ENCODE peak calls at places on chromosomes 11 and 22, in ten cellular contexts. B, S, Q, O, W, I, T, H, R and M are unnamed samples.

GRCh38 chr22:32474635-32475427 is at the start of gene FBXO7:
- DNase-seq in R (peak), I (peak), Q (peak), H (peak), T (peak), S (peak), B (peak), W (peak), O (peak), M (peak)

GRCh38 chr11:9653871-9654270 is 10.0 kb upstream of the SWAP70 start:
- DNase-seq in I (no peak), H (no peak), Q (peak), R (no peak), T (no peak), O (no peak), B (no peak), S (no peak), W (no peak), M (no peak)

GRCh38 chr11:111925953-111926352 is 7.2 kb downstream of the C11orf52 start:
- DNase-seq in R (no peak), O (no peak), S (peak), Q (no peak), W (no peak), H (no peak), T (peak), I (no peak), B (no peak), M (no peak)

GRCh38 chr11:78166832-78167469 is 21.5 kb downstream of the KCTD21 start:
- DNase-seq in T (no peak), R (no peak), Q (no peak), I (no peak), H (no peak), O (no peak), W (no peak), S (no peak), B (no peak), M (no peak)

GRCh38 chr11:77127969-77128691 is at the start of gene MYO7A:
- DNase-seq in T (peak), R (peak), H (no peak), S (no peak), B (no peak), Q (peak), O (peak), I (peak), W (peak), M (no peak)

GRCh38 chr22:27764722-27765236 is 36.8 kb downstream of the MN1 start:
- DNase-seq in R (no peak), S (no peak), O (no peak), I (no peak), B (no peak), H (no peak), W (no peak), Q (no peak), T (no peak), M (no peak)

GRCh38 chr11:33735426-33736147 is 636 bp downstream of the CD59 start:
- DNase-seq in B (peak), T (peak), Q (peak), H (no peak), W (no peak), R (peak), S (peak), O (peak), I (no peak), M (no peak)

GRCh38 chr11:65417221-65417701 is 5.3 kb upstream of the NEAT1 start:
- DNase-seq in S (peak), R (no peak), W (no peak), H (no peak), T (peak), Q (peak), O (peak), I (no peak), B (peak), M (no peak)

GRCh38 chr11:61917043-61917356 is 366 bp downstream of the RAB3IL1 start:
- DNase-seq in S (no peak), H (no peak), O (no peak), W (no peak), R (no peak), T (no peak), B (no peak), I (no peak), Q (no peak), M (no peak)

GRCh38 chr22:48554893-48555552 is 1272.7 kb downstream of the BRD1 start:
- DNase-seq in Q (no peak), W (no peak), T (peak), O (no peak), I (no peak), B (no peak), H (no peak), R (no peak), S (no peak), M (no peak)

DNA sequence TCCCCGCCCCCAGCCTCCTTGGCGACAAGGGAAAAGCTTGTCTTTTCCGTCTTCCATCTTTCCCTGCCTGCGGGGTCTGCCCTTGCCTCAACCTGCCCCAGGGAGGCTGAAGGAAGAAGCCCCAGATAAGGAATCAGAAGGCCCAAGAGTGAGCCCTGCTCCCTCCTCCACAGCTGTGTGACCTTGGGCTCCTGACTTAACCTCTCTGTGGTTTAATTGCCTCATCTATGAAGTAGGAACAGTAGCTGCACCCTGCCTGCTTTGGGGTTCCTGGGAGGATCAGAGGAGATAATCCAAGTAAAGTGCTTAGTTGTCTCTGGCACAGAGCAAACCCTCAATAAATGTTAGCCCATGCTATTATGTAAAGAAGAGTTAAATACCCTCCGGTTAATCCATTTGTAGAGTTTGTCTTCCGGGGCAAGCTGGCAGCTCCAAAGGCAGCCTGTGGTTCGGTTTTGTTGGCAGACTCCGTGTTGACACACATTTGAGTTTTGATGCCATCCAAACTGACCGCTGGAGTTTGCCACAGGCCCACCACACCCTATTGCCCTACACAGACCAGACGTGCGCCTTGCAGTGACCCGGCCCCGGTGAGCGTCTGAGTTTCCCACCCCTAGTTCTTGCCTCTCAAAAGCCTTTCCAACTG is 25.3 kb downstream of the ELFN2 start:
- DNase-seq in S (no peak), O (no peak), I (no peak), H (no peak), W (no peak), T (no peak), Q (no peak), R (no peak), B (no peak), M (no peak)
- H3K4me3 ChIP-seq in S (no peak), O (no peak), I (no peak), H (no peak), W (no peak), T (no peak), Q (no peak), R (no peak), B (no peak), M (no peak)

GRCh38 chr11:12733091-12733490 is 58.9 kb downstream of the TEAD1 start:
- DNase-seq in W (no peak), R (no peak), H (no peak), T (no peak), Q (peak), B (no peak), O (no peak), S (no peak), I (no peak), M (no peak)
- H3K4me3 ChIP-seq in W (no peak), R (no peak), H (no peak), T (no peak), Q (no peak), B (no peak), O (no peak), S (no peak), I (no peak), M (no peak)

GRCh38 chr11:68891356-68891948 is 12.2 kb downstream of the MRPL21 start:
- DNase-seq in I (no peak), R (no peak), T (no peak), Q (no peak), W (no peak), H (no peak), S (peak), B (no peak), O (no peak), M (no peak)

GRCh38 chr11:68892576-68892975 is 11.1 kb downstream of the MRPL21 start:
- DNase-seq in O (no peak), S (peak), R (no peak), B (no peak), I (no peak), W (no peak), T (no peak), H (no peak), Q (no peak), M (no peak)

GRCh38 chr11:68893282-68893681 is 10.3 kb downstream of the MRPL21 start:
- DNase-seq in O (no peak), W (no peak), Q (peak), H (no peak), T (no peak), R (no peak), I (no peak), B (no peak), S (no peak), M (no peak)

GRCh38 chr11:68890490-68891231 is 13.0 kb downstream of the MRPL21 start:
- DNase-seq in W (peak), T (peak), I (peak), B (no peak), R (peak), H (peak), S (peak), O (peak), Q (no peak), M (peak)

DNA sequence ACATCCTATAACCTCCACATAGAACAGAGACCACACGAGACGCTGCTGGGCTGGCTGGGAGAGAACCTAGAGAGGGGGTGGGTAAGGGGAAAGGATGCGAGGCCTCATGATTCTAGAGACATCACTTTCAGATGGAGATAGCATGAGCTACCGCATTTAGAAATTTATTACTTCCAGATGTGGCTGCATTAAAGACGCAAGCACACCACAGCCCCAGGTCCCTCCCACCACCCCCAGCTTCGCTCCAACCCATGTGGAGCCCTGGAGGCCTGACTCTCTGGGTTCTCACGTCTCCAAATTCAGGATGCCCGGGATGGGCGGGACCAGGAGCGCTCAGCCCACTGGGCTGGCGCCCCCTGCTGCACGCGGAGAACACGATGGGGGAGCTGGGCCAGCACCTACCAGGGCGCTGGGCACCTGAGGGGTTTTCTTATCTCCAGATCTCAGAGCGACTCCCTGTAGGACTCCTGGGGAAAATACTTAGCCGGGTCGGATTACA is 13.6 kb downstream of the MRPL21 start:
- DNase-seq in O (peak), T (peak), W (peak), Q (peak), B (no peak), S (peak), I (peak), R (peak), H (peak), M (peak)
- H3K4me3 ChIP-seq in O (no peak), T (no peak), W (no peak), Q (no peak), B (no peak), S (no peak), I (no peak), R (peak), H (no peak), M (no peak)

GRCh38 chr22:50139843-50140415 is 30.6 kb upstream of the PANX2 start:
- DNase-seq in B (no peak), H (no peak), O (no peak), R (no peak), T (no peak), W (no peak), I (no peak), S (no peak), Q (no peak), M (no peak)
- H3K4me3 ChIP-seq in B (no peak), H (no peak), O (no peak), R (no peak), T (no peak), W (no peak), I (no peak), S (no peak), Q (no peak), M (no peak)

DNA sequence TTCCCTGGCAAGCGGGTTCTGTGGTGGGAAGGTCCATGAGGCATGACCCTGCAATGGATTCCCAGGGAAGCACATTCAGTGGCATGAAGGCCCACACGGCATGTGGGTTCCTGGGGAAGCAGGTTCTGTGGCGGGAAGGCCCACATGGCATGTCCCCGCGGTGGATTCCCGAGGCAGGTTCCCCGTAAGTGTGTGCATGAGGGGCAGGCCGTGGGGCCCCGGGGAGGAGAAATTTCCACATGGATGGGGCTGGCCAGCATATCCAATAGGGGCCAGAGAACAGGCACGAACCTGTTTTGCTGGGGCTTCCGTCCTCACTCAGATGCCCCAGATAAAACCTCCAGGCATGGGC is 83.7 kb downstream of the PHF21B start:
- DNase-seq in B (no peak), R (no peak), O (no peak), S (peak), W (no peak), T (no peak), I (no peak), H (no peak), Q (peak), M (no peak)
- H3K4me3 ChIP-seq in B (no peak), R (no peak), O (no peak), S (no peak), W (no peak), T (no peak), I (no peak), H (no peak), Q (no peak), M (no peak)

DNA sequence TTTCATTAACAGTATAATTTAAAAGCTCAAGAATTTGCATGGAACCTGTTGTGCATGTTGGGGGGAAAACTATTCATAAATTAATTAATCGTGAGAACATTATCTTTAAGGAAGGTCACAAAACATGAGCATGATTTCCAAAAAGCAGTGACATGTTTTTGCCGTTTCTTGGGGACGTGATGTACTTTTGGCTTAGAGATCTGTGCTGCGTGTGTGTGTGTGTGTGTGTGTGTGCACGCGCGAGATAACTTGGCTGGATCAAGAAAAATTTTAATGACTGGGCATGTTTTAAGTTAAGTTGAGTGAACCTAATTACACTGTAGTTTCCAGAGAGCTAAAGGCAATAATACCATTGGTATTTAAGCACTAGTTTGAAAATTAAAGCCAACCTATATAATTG is 51.4 kb downstream of the ZBTB16 start:
- DNase-seq in T (no peak), W (no peak), O (no peak), I (no peak), R (no peak), S (no peak), Q (no peak), B (no peak), H (no peak), M (no peak)
- H3K4me3 ChIP-seq in T (no peak), W (no peak), O (no peak), I (no peak), R (no peak), S (no peak), Q (no peak), B (no peak), H (no peak), M (no peak)

GRCh38 chr22:19599626-19600243 is 75.5 kb upstream of the CLDN5 start:
- DNase-seq in I (no peak), T (no peak), H (no peak), W (no peak), Q (no peak), R (no peak), S (no peak), B (no peak), O (no peak), M (no peak)
- H3K4me3 ChIP-seq in I (no peak), T (no peak), H (no peak), W (no peak), Q (no peak), R (no peak), S (no peak), B (no peak), O (no peak), M (no peak)